ENCODE peak calls at places on chromosome 12, in seven cellular contexts. One of them, this sample, is unnamed.

GRCh38 chr12:111393700-111394275 is 11.9 kb upstream of the SH2B3 start:
- DNase-seq in T-helper 2 cell: no peak
- DNase-seq in MV-4-11: peak
- DNase-seq in B cell: no peak
- DNase-seq in left cardiac atrium: peak
- DNase-seq in OCI-LY7: no peak
- DNase-seq in DMS79: no peak
- DNase-seq in this sample: peak

GRCh38 chr12:120115692-120116442 is 686 bp downstream of the RAB35 start:
- DNase-seq in T-helper 2 cell: peak
- DNase-seq in MV-4-11: no peak
- DNase-seq in B cell: no peak
- DNase-seq in left cardiac atrium: peak
- DNase-seq in OCI-LY7: peak
- DNase-seq in DMS79: no peak
- DNase-seq in this sample: no peak

GRCh38 chr12:78085562-78086182 is 255.0 kb downstream of the NAV3 start:
- DNase-seq in T-helper 2 cell: no peak
- DNase-seq in MV-4-11: peak
- DNase-seq in B cell: no peak
- DNase-seq in left cardiac atrium: no peak
- DNase-seq in OCI-LY7: no peak
- DNase-seq in DMS79: no peak
- DNase-seq in this sample: no peak

GRCh38 chr12:55760663-55761062 is 17.7 kb downstream of the GDF11 start:
- DNase-seq in T-helper 2 cell: peak
- DNase-seq in MV-4-11: no peak
- DNase-seq in B cell: no peak
- DNase-seq in left cardiac atrium: no peak
- DNase-seq in OCI-LY7: no peak
- DNase-seq in DMS79: no peak
- DNase-seq in this sample: no peak

GRCh38 chr12:56593909-56594621 is 36.1 kb downstream of the BAZ2A start:
- DNase-seq in T-helper 2 cell: peak
- DNase-seq in MV-4-11: peak
- DNase-seq in B cell: peak
- DNase-seq in left cardiac atrium: peak
- DNase-seq in OCI-LY7: peak
- DNase-seq in DMS79: peak
- DNase-seq in this sample: peak

GRCh38 chr12:105357162-105357691 is 26.7 kb downstream of the C12orf75 start:
- DNase-seq in T-helper 2 cell: peak
- DNase-seq in MV-4-11: no peak
- DNase-seq in B cell: no peak
- DNase-seq in left cardiac atrium: no peak
- DNase-seq in OCI-LY7: peak
- DNase-seq in DMS79: no peak
- DNase-seq in this sample: no peak

GRCh38 chr12:50740307-50740706 is 23.6 kb upstream of the ATF1 start:
- DNase-seq in T-helper 2 cell: peak
- DNase-seq in MV-4-11: no peak
- DNase-seq in B cell: no peak
- DNase-seq in left cardiac atrium: no peak
- DNase-seq in OCI-LY7: no peak
- DNase-seq in DMS79: no peak
- DNase-seq in this sample: no peak

GRCh38 chr12:55861396-55861795 is 18.7 kb upstream of the MMP19 start:
- DNase-seq in T-helper 2 cell: no peak
- DNase-seq in MV-4-11: no peak
- DNase-seq in B cell: no peak
- DNase-seq in left cardiac atrium: no peak
- DNase-seq in OCI-LY7: no peak
- DNase-seq in DMS79: no peak
- DNase-seq in this sample: no peak

GRCh38 chr12:107196681-107197080 is 103.3 kb upstream of the CRY1 start:
- DNase-seq in T-helper 2 cell: no peak
- DNase-seq in MV-4-11: no peak
- DNase-seq in B cell: no peak
- DNase-seq in left cardiac atrium: no peak
- DNase-seq in OCI-LY7: no peak
- DNase-seq in DMS79: no peak
- DNase-seq in this sample: no peak

GRCh38 chr12:65522956-65523857 is 244.7 kb downstream of the MSRB3 start:
- DNase-seq in T-helper 2 cell: no peak
- DNase-seq in MV-4-11: no peak
- DNase-seq in B cell: no peak
- DNase-seq in left cardiac atrium: no peak
- DNase-seq in OCI-LY7: no peak
- DNase-seq in DMS79: no peak
- DNase-seq in this sample: no peak

GRCh38 chr12:76571256-76571655 is 11.7 kb upstream of the OSBPL8 start:
- DNase-seq in T-helper 2 cell: no peak
- DNase-seq in MV-4-11: no peak
- DNase-seq in B cell: no peak
- DNase-seq in left cardiac atrium: no peak
- DNase-seq in OCI-LY7: no peak
- DNase-seq in DMS79: no peak
- DNase-seq in this sample: no peak

GRCh38 chr12:88552672-88553079 is 27.6 kb downstream of the KITLG start:
- DNase-seq in T-helper 2 cell: no peak
- DNase-seq in MV-4-11: no peak
- DNase-seq in B cell: no peak
- DNase-seq in left cardiac atrium: no peak
- DNase-seq in OCI-LY7: no peak
- DNase-seq in DMS79: no peak
- DNase-seq in this sample: no peak

GRCh38 chr12:32051511-32052299 is 54.9 kb upstream of the BICD1 start:
- DNase-seq in T-helper 2 cell: peak
- DNase-seq in MV-4-11: peak
- DNase-seq in B cell: no peak
- DNase-seq in left cardiac atrium: no peak
- DNase-seq in OCI-LY7: no peak
- DNase-seq in DMS79: no peak
- DNase-seq in this sample: no peak

GRCh38 chr12:22668441-22668840 is 43.5 kb downstream of the ETNK1 start:
- DNase-seq in T-helper 2 cell: no peak
- DNase-seq in MV-4-11: no peak
- DNase-seq in B cell: no peak
- DNase-seq in left cardiac atrium: no peak
- DNase-seq in OCI-LY7: no peak
- DNase-seq in DMS79: no peak
- DNase-seq in this sample: no peak

GRCh38 chr12:122961551-122962329 is 4.5 kb downstream of the ABCB9 start:
- DNase-seq in T-helper 2 cell: no peak
- DNase-seq in MV-4-11: no peak
- DNase-seq in B cell: no peak
- DNase-seq in left cardiac atrium: no peak
- DNase-seq in OCI-LY7: no peak
- DNase-seq in DMS79: peak
- DNase-seq in this sample: no peak